ENCODE peak calls at places on chromosome 19, in seven cellular contexts. N is IMR-90, G is neuronal stem cell, H is endothelial cell of umbilical vein, F is mesendoderm, U is hepatocyte, M is astrocyte. W is an unnamed sample.

GRCh38 chr19:29966594-29967249 is 24.7 kb downstream of the URI1 start:
- DNase-seq in N (peak), G (no peak), H (peak), F (peak), U (no peak), M (peak), W (peak)

GRCh38 chr19:2469102-2469914 is 6.6 kb upstream of the GADD45B start:
- DNase-seq in N (peak), G (no peak), H (peak), F (peak), U (peak), M (peak), W (peak)

GRCh38 chr19:4914736-4915501 is 5.6 kb downstream of the UHRF1 start:
- DNase-seq in N (peak), G (no peak), H (peak), F (peak), U (peak), M (peak), W (peak)

GRCh38 chr19:33293255-33294057 is 8.9 kb downstream of the CEBPA start:
- DNase-seq in N (peak), G (no peak), H (no peak), F (no peak), U (peak), M (peak), W (peak)

GRCh38 chr19:5985098-5985783 is 7.3 kb upstream of the RANBP3 start:
- DNase-seq in N (peak), G (no peak), H (peak), F (no peak), U (peak), M (peak), W (peak)

GRCh38 chr19:49954933-49955332 is 6.0 kb downstream of the SIGLEC11 start:
- DNase-seq in N (peak), G (no peak), H (no peak), F (no peak), U (no peak), M (no peak), W (no peak)

GRCh38 chr19:48170817-48171347 is 402 bp downstream of the ZSWIM9 start:
- DNase-seq in N (no peak), G (no peak), H (no peak), F (peak), U (no peak), M (no peak), W (no peak)

GRCh38 chr19:30883071-30883470 is 466.2 kb downstream of the TSHZ3 start:
- DNase-seq in N (no peak), G (no peak), H (no peak), F (peak), U (no peak), M (no peak), W (no peak)

GRCh38 chr19:5949792-5950305 is 28.1 kb downstream of the RANBP3 start:
- DNase-seq in N (no peak), G (no peak), H (no peak), F (no peak), U (no peak), M (no peak), W (no peak)

GRCh38 chr19:46659151-46660007 is 1.6 kb downstream of the DACT3 start:
- DNase-seq in N (no peak), G (peak), H (no peak), F (peak), U (peak), M (no peak), W (no peak)

GRCh38 chr19:20359933-20360720 is 193.1 kb downstream of the ZNF486 start:
- DNase-seq in N (no peak), G (no peak), H (no peak), F (peak), U (no peak), M (no peak), W (no peak)

GRCh38 chr19:30547192-30547591 is 175.0 kb downstream of the ZNF536 start:
- DNase-seq in N (no peak), G (no peak), H (no peak), F (no peak), U (no peak), M (no peak), W (no peak)

GRCh38 chr19:44752123-44752815 is 3.8 kb downstream of the BCL3 start:
- DNase-seq in N (no peak), G (no peak), H (no peak), F (no peak), U (no peak), M (no peak), W (no peak)

GRCh38 chr19:18120127-18120526 is 22.5 kb downstream of the MAST3 start:
- DNase-seq in N (no peak), G (no peak), H (no peak), F (no peak), U (no peak), M (no peak), W (no peak)

GRCh38 chr19:4524808-4525562 is 6.7 kb upstream of the PLIN4 start:
- DNase-seq in N (no peak), G (no peak), H (peak), F (peak), U (peak), M (no peak), W (no peak)

GRCh38 chr19:44848805-44849457 is 2.8 kb downstream of the NECTIN2 start:
- DNase-seq in N (no peak), G (peak), H (peak), F (peak), U (peak), M (no peak), W (no peak)

GRCh38 chr19:29113838-29114237 is 99.1 kb downstream of the UQCRFS1 start:
- DNase-seq in N (no peak), G (no peak), H (no peak), F (no peak), U (no peak), M (no peak), W (no peak)

GRCh38 chr19:18421371-18421959 is 2.3 kb downstream of the SSBP4 start:
- DNase-seq in N (no peak), G (no peak), H (no peak), F (no peak), U (no peak), M (no peak), W (no peak)

GRCh38 chr19:38400361-38400760 is 2.5 kb upstream of the FAM98C start:
- DNase-seq in N (no peak), G (no peak), H (no peak), F (no peak), U (no peak), M (no peak), W (no peak)

GRCh38 chr19:8611391-8611883 is 922 bp upstream of the ADAMTS10 start:
- DNase-seq in N (no peak), G (no peak), H (no peak), F (peak), U (no peak), M (no peak), W (peak)

GRCh38 chr19:36483653-36484052 is 5.7 kb downstream of the ZNF566 start:
- DNase-seq in N (no peak), G (no peak), H (no peak), F (no peak), U (no peak), M (no peak), W (no peak)

GRCh38 chr19:45782820-45783785 is 813 bp upstream of the DMPK start:
- DNase-seq in N (peak), G (no peak), H (no peak), F (no peak), U (no peak), M (peak), W (peak)

GRCh38 chr19:4831351-4832340 is at the start of gene TICAM1:
- DNase-seq in N (peak), G (no peak), H (peak), F (no peak), U (peak), M (peak), W (peak)

GRCh38 chr19:11530432-11530831 is 1.5 kb upstream of the ECSIT start:
- DNase-seq in N (peak), G (no peak), H (peak), F (peak), U (peak), M (peak), W (peak)

GRCh38 chr19:35569281-35569781 is 5.9 kb upstream of the ATP4A start:
- DNase-seq in N (no peak), G (no peak), H (no peak), F (no peak), U (no peak), M (no peak), W (no peak)

GRCh38 chr19:38932425-38933179 is 1.9 kb downstream of the MRPS12 start:
- DNase-seq in N (peak), G (no peak), H (peak), F (peak), U (no peak), M (peak), W (peak)

GRCh38 chr19:55131421-55131820 is 14.0 kb upstream of the PPP1R12C start:
- DNase-seq in N (peak), G (no peak), H (no peak), F (no peak), U (no peak), M (no peak), W (no peak)

GRCh38 chr19:46016426-46017094 is 6.3 kb downstream of the PGLYRP1 start:
- DNase-seq in N (peak), G (peak), H (peak), F (peak), U (peak), M (peak), W (peak)

GRCh38 chr19:980133-980998 is 3.8 kb upstream of the WDR18 start:
- DNase-seq in N (no peak), G (peak), H (no peak), F (peak), U (peak), M (no peak), W (no peak)
- H3K4me2 ChIP-seq in N (peak), G (peak), H (no peak), F (no peak), U (peak), M (peak), W (peak)

GRCh38 chr19:58328999-58329398 is 2.2 kb downstream of the ZSCAN22 start:
- DNase-seq in N (no peak), G (peak), H (no peak), F (peak), U (no peak), M (no peak), W (no peak)
- H3K4me2 ChIP-seq in N (no peak), G (no peak), H (no peak), F (no peak), U (no peak), M (no peak), W (no peak)

GRCh38 chr19:42176990-42177685 is 40.3 kb downstream of the DEDD2 start:
- DNase-seq in N (peak), G (peak), H (peak), F (peak), U (peak), M (peak), W (peak)

GRCh38 chr19:42175335-42175734 is 42.1 kb downstream of the DEDD2 start:
- DNase-seq in N (no peak), G (no peak), H (no peak), F (no peak), U (no peak), M (no peak), W (no peak)

GRCh38 chr19:42177686-42178019 is 39.8 kb downstream of the DEDD2 start:
- DNase-seq in N (no peak), G (no peak), H (no peak), F (no peak), U (no peak), M (no peak), W (no peak)

GRCh38 chr19:42175952-42176648 is 41.4 kb downstream of the DEDD2 start:
- DNase-seq in N (peak), G (no peak), H (peak), F (peak), U (peak), M (peak), W (peak)

DNA sequence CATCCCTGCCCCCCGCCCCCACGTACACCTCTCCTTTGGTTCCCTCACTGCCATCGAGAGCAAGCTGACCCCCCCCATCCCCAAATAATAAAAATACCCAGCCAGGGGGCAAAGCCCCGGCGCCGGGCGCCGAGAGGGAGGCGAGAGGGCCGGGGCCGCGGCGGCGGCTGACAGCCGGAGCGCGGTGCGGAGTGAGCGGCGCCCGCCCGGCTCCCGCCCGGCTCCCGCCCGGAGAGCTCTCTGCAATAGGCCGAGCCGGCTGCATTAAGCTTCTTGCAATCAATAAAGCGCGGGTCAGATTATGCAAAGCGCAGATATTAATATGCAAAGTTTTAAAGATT is 40.9 kb downstream of the DEDD2 start:
- DNase-seq in N (no peak), G (peak), H (no peak), F (no peak), U (no peak), M (peak), W (no peak)
- H3K4me2 ChIP-seq in N (peak), G (peak), H (peak), F (peak), U (peak), M (peak), W (peak)

GRCh38 chr19:41322451-41322850 is 12.5 kb downstream of the CCDC97 start:
- DNase-seq in N (no peak), G (no peak), H (no peak), F (no peak), U (no peak), M (no peak), W (no peak)
- H3K4me2 ChIP-seq in N (peak), G (no peak), H (peak), F (no peak), U (peak), M (peak), W (peak)

GRCh38 chr19:13015361-13016231 is 20.3 kb downstream of the NFIX start:
- DNase-seq in N (peak), G (no peak), H (no peak), F (peak), U (no peak), M (peak), W (peak)
- H3K4me2 ChIP-seq in N (no peak), G (no peak), H (no peak), F (no peak), U (no peak), M (peak), W (peak)